ENCODE peak calls at places on chromosomes 5 and 9, in four cellular contexts. One of them, this sample, is unnamed.

GRCh38 chr9:123091459-123091858 is 58.0 kb downstream of the GPR21 start:
- DNase-seq in cardiac muscle cell: no peak
- DNase-seq in AG04449: no peak
- DNase-seq in fibroblast of pulmonary artery: no peak
- DNase-seq in this sample: no peak

GRCh38 chr5:142758062-142758802 is 11.9 kb upstream of the ARHGAP26 start:
- DNase-seq in AG04449: no peak
- DNase-seq in fibroblast of pulmonary artery: no peak
- DNase-seq in cardiac muscle cell: no peak
- DNase-seq in this sample: no peak

GRCh38 chr5:27473300-27474053 is 435.1 kb upstream of the CDH9 start:
- DNase-seq in cardiac muscle cell: peak; percentile 37
- DNase-seq in fibroblast of pulmonary artery: no peak
- DNase-seq in AG04449: no peak
- DNase-seq in this sample: no peak

GRCh38 chr5:129541648-129542251 is 81.7 kb downstream of the ADAMTS19 start:
- DNase-seq in fibroblast of pulmonary artery: peak; percentile 32
- DNase-seq in AG04449: no peak
- DNase-seq in cardiac muscle cell: peak; percentile 8
- DNase-seq in this sample: no peak

GRCh38 chr5:1445313-1445894 is at the start of gene SLC6A3:
- DNase-seq in fibroblast of pulmonary artery: peak; percentile 20
- DNase-seq in AG04449: no peak
- DNase-seq in cardiac muscle cell: peak; percentile 81
- DNase-seq in this sample: no peak

GRCh38 chr5:9207820-9208418 is 338.0 kb downstream of the SEMA5A start:
- DNase-seq in cardiac muscle cell: peak; percentile 55
- DNase-seq in fibroblast of pulmonary artery: peak; percentile 80
- DNase-seq in AG04449: no peak
- DNase-seq in this sample: no peak

GRCh38 chr9:12554636-12555035 is 138.5 kb upstream of the TYRP1 start:
- DNase-seq in cardiac muscle cell: no peak
- DNase-seq in AG04449: no peak
- DNase-seq in fibroblast of pulmonary artery: peak; percentile 37
- DNase-seq in this sample: no peak

GRCh38 chr5:60820593-60821487 is 23.2 kb downstream of the ELOVL7 start:
- DNase-seq in AG04449: no peak
- DNase-seq in cardiac muscle cell: no peak
- DNase-seq in fibroblast of pulmonary artery: no peak
- DNase-seq in this sample: no peak

GRCh38 chr5:18048449-18048848 is 414.2 kb downstream of the TAF11L14 start:
- DNase-seq in cardiac muscle cell: no peak
- DNase-seq in fibroblast of pulmonary artery: no peak
- DNase-seq in AG04449: no peak
- DNase-seq in this sample: no peak

GRCh38 chr5:135834639-135835529 is at the start of gene SLC25A48:
- DNase-seq in cardiac muscle cell: peak; percentile 87
- DNase-seq in AG04449: no peak
- DNase-seq in fibroblast of pulmonary artery: no peak
- DNase-seq in this sample: no peak

GRCh38 chr9:32863291-32863690 is 80.0 kb downstream of the TMEM215 start:
- DNase-seq in AG04449: no peak
- DNase-seq in cardiac muscle cell: no peak
- DNase-seq in fibroblast of pulmonary artery: no peak
- DNase-seq in this sample: no peak

GRCh38 chr5:168073311-168073710 is 218.1 kb upstream of the WWC1 start:
- DNase-seq in AG04449: no peak
- DNase-seq in cardiac muscle cell: no peak
- DNase-seq in fibroblast of pulmonary artery: no peak
- DNase-seq in this sample: no peak

GRCh38 chr5:118906932-118907331 is 81.4 kb downstream of the DTWD2 start:
- DNase-seq in cardiac muscle cell: no peak
- DNase-seq in fibroblast of pulmonary artery: no peak
- DNase-seq in AG04449: no peak
- DNase-seq in this sample: no peak

GRCh38 chr5:59833448-59833847 is 60.1 kb downstream of the PDE4D start:
- DNase-seq in AG04449: no peak
- DNase-seq in cardiac muscle cell: no peak
- DNase-seq in fibroblast of pulmonary artery: no peak
- DNase-seq in this sample: no peak

GRCh38 chr9:131731237-131731995 is 8.5 kb downstream of the RAPGEF1 start:
- DNase-seq in cardiac muscle cell: no peak
- DNase-seq in AG04449: no peak
- DNase-seq in fibroblast of pulmonary artery: no peak
- DNase-seq in this sample: no peak

GRCh38 chr5:197892-198489 is 6.7 kb downstream of the LRRC14B start:
- DNase-seq in AG04449: no peak
- DNase-seq in cardiac muscle cell: no peak
- DNase-seq in fibroblast of pulmonary artery: no peak
- DNase-seq in this sample: no peak

GRCh38 chr9:75616841-75617566 is 273.5 kb upstream of the PCSK5 start:
- DNase-seq in AG04449: no peak
- DNase-seq in cardiac muscle cell: no peak
- DNase-seq in fibroblast of pulmonary artery: no peak
- DNase-seq in this sample: no peak

GRCh38 chr9:12855066-12855465 is 80.2 kb downstream of the LURAP1L start:
- DNase-seq in fibroblast of pulmonary artery: no peak
- DNase-seq in cardiac muscle cell: no peak
- DNase-seq in AG04449: no peak
- DNase-seq in this sample: no peak

GRCh38 chr5:150642567-150642927 is 2.1 kb downstream of the SYNPO start:
- DNase-seq in fibroblast of pulmonary artery: peak; percentile 95
- DNase-seq in cardiac muscle cell: peak; percentile 55
- DNase-seq in AG04449: no peak
- DNase-seq in this sample: peak; percentile 60

GRCh38 chr9:93124793-93125192 is 9.3 kb downstream of the NINJ1 start:
- DNase-seq in fibroblast of pulmonary artery: no peak
- DNase-seq in cardiac muscle cell: no peak
- DNase-seq in AG04449: no peak
- DNase-seq in this sample: no peak

GRCh38 chr5:16615737-16616535 is 861 bp downstream of the RETREG1 start:
- DNase-seq in fibroblast of pulmonary artery: no peak
- DNase-seq in AG04449: no peak
- DNase-seq in cardiac muscle cell: no peak
- DNase-seq in this sample: no peak

GRCh38 chr9:95031711-95032461 is 285.6 kb downstream of the FANCC start:
- DNase-seq in cardiac muscle cell: no peak
- DNase-seq in fibroblast of pulmonary artery: no peak
- DNase-seq in AG04449: no peak
- DNase-seq in this sample: no peak

GRCh38 chr9:98430535-98430934 is 175.1 kb upstream of the TBC1D2 start:
- DNase-seq in fibroblast of pulmonary artery: peak; percentile 37
- DNase-seq in cardiac muscle cell: peak; percentile 4
- DNase-seq in AG04449: no peak
- DNase-seq in this sample: no peak

GRCh38 chr9:11871832-11872231 is 821.4 kb upstream of the TYRP1 start:
- DNase-seq in fibroblast of pulmonary artery: no peak
- DNase-seq in AG04449: no peak
- DNase-seq in cardiac muscle cell: peak; percentile 1
- DNase-seq in this sample: no peak

GRCh38 chr5:106454651-106455415 is 1215.9 kb downstream of the EFNA5 start:
- DNase-seq in AG04449: no peak
- DNase-seq in cardiac muscle cell: peak; percentile 66
- DNase-seq in fibroblast of pulmonary artery: peak; percentile 66
- DNase-seq in this sample: no peak

GRCh38 chr9:16803648-16804047 is 66.8 kb downstream of the BNC2 start:
- DNase-seq in AG04449: no peak
- DNase-seq in cardiac muscle cell: no peak
- DNase-seq in fibroblast of pulmonary artery: no peak
- DNase-seq in this sample: no peak

GRCh38 chr5:54717459-54717858 is 199.9 kb downstream of the SNX18 start:
- DNase-seq in fibroblast of pulmonary artery: no peak
- DNase-seq in AG04449: no peak
- DNase-seq in cardiac muscle cell: no peak
- DNase-seq in this sample: no peak

GRCh38 chr9:116154334-116154975 is 864 bp downstream of the PAPPA start:
- DNase-seq in AG04449: no peak
- DNase-seq in cardiac muscle cell: peak; percentile 76
- DNase-seq in fibroblast of pulmonary artery: peak; percentile 42
- DNase-seq in this sample: no peak
- H3K4me3 ChIP-seq in AG04449: peak overlapping the region; percentile 87
- H3K4me3 ChIP-seq in cardiac muscle cell: peak overlapping the region; percentile 73
- H3K4me3 ChIP-seq in fibroblast of pulmonary artery: peak overlapping the region; percentile 88
- H3K4me3 ChIP-seq in this sample: peak overlapping the region; percentile 67

GRCh38 chr9:87336407-87336806 is 161.3 kb upstream of the DAPK1 start:
- DNase-seq in AG04449: no peak
- DNase-seq in cardiac muscle cell: no peak
- DNase-seq in fibroblast of pulmonary artery: peak; percentile 39
- DNase-seq in this sample: no peak
- TF ChIP-seq CTCF in AG04449: peak; percentile 34
- TF ChIP-seq CTCF in cardiac muscle cell: no peak
- TF ChIP-seq CTCF in fibroblast of pulmonary artery: peak; percentile 35
- TF ChIP-seq CTCF in this sample: peak; percentile 27

GRCh38 chr9:22005700-22006605 is 3.2 kb downstream of the CDKN2B start:
- DNase-seq in cardiac muscle cell: no peak
- DNase-seq in AG04449: no peak
- DNase-seq in fibroblast of pulmonary artery: peak; percentile 51
- DNase-seq in this sample: no peak
- H3K4me3 ChIP-seq in cardiac muscle cell: no peak overlapping the region
- H3K4me3 ChIP-seq in AG04449: peak overlapping the region; percentile 54
- H3K4me3 ChIP-seq in fibroblast of pulmonary artery: peak overlapping the region; percentile 94
- H3K4me3 ChIP-seq in this sample: no peak overlapping the region

DNA sequence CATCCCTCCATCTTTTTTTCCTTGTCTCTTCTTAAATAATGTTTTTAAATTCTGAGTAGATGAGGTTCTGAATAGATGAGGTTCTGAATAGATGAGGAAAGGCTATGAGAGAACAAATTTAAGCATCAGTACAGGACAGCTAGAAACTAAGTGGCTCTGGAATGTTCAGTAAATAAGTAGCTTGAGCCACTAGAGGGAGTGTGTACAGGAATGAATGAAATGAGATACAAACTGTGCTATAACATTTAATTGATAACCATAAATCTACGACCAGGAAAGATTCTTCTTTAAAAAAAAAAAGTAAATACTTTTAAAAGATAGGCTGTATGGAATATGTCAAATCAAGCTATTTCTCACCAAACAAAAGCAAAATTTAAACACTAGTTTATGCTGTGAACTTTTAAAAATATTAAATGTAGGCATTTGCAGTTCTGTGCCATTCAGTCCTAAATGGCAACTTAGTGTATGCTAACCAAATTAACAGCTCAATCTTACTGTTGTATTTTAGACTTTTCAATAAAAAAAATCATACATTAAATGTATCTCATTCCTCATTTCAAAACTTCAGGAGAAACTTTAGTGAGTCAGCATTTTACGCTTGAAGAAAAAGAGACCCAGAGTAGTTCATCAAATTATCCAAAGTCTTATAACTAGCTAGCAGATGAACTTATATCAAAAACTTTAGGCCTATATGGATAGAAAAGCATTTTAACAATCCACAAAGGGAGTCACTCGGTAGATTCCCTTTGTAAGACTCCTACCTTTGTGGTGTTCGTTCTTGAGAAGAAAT is 70.4 kb upstream of the SNX2 start:
- DNase-seq in cardiac muscle cell: peak; percentile 65
- DNase-seq in fibroblast of pulmonary artery: peak; percentile 78
- DNase-seq in AG04449: no peak
- DNase-seq in this sample: no peak
- TF ChIP-seq CTCF in cardiac muscle cell: peak; percentile 73
- TF ChIP-seq CTCF in fibroblast of pulmonary artery: peak; percentile 75
- TF ChIP-seq CTCF in AG04449: peak; percentile 55
- TF ChIP-seq CTCF in this sample: peak; percentile 56

GRCh38 chr5:72402959-72403628 is 82.9 kb downstream of the PTCD2 start:
- DNase-seq in cardiac muscle cell: no peak
- DNase-seq in AG04449: no peak
- DNase-seq in fibroblast of pulmonary artery: no peak
- DNase-seq in this sample: no peak

GRCh38 chr5:72397836-72398235 is 77.7 kb downstream of the PTCD2 start:
- DNase-seq in fibroblast of pulmonary artery: no peak
- DNase-seq in AG04449: no peak
- DNase-seq in cardiac muscle cell: no peak
- DNase-seq in this sample: no peak

GRCh38 chr5:72402381-72402890 is 82.3 kb downstream of the PTCD2 start:
- DNase-seq in AG04449: no peak
- DNase-seq in fibroblast of pulmonary artery: no peak
- DNase-seq in cardiac muscle cell: no peak
- DNase-seq in this sample: no peak

GRCh38 chr5:72400950-72401349 is 80.8 kb downstream of the PTCD2 start:
- DNase-seq in AG04449: no peak
- DNase-seq in cardiac muscle cell: no peak
- DNase-seq in fibroblast of pulmonary artery: no peak
- DNase-seq in this sample: no peak
- H3K4me3 ChIP-seq in AG04449: no peak overlapping the region
- H3K4me3 ChIP-seq in cardiac muscle cell: no peak overlapping the region
- H3K4me3 ChIP-seq in fibroblast of pulmonary artery: no peak overlapping the region
- H3K4me3 ChIP-seq in this sample: no peak overlapping the region

GRCh38 chr9:127580879-127581278 is 31.2 kb upstream of the STXBP1 start:
- DNase-seq in AG04449: no peak
- DNase-seq in cardiac muscle cell: no peak
- DNase-seq in fibroblast of pulmonary artery: no peak
- DNase-seq in this sample: no peak

GRCh38 chr9:127580371-127580770 is 31.7 kb upstream of the STXBP1 start:
- DNase-seq in AG04449: no peak
- DNase-seq in fibroblast of pulmonary artery: no peak
- DNase-seq in cardiac muscle cell: no peak
- DNase-seq in this sample: no peak

GRCh38 chr9:127578627-127578951 is 33.5 kb upstream of the STXBP1 start:
- DNase-seq in AG04449: no peak
- DNase-seq in cardiac muscle cell: no peak
- DNase-seq in fibroblast of pulmonary artery: no peak
- DNase-seq in this sample: no peak

GRCh38 chr9:127575875-127576778 is 36.0 kb upstream of the STXBP1 start:
- DNase-seq in fibroblast of pulmonary artery: no peak
- DNase-seq in AG04449: no peak
- DNase-seq in cardiac muscle cell: no peak
- DNase-seq in this sample: no peak

GRCh38 chr9:127578952-127579853 is 32.9 kb upstream of the STXBP1 start:
- DNase-seq in AG04449: peak; percentile 84
- DNase-seq in cardiac muscle cell: no peak
- DNase-seq in fibroblast of pulmonary artery: peak; percentile 95
- DNase-seq in this sample: peak; percentile 90
- TF ChIP-seq CTCF in AG04449: peak; percentile 36
- TF ChIP-seq CTCF in cardiac muscle cell: peak; percentile 36
- TF ChIP-seq CTCF in fibroblast of pulmonary artery: peak; percentile 32
- TF ChIP-seq CTCF in this sample: peak; percentile 51

DNA sequence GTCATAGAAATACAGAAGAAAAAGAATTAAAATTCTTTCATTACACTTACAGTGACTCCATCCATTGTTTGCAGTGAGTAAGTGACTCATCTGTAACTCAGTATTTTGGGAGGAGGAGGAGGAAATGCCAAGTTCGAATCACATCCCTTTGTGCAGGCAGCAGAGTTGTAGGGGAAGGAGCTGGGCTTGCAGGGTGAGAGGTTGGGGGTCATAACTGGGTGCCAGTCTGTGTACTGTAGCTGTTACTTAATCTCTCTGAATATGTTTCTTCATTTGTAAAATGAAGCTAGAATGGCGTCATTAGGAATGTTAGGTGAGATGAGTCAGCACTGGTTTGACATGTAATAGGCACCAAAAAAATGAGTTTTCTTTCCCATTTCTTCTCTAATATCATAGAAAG is 235.7 kb upstream of the ADAMTSL1 start:
- DNase-seq in fibroblast of pulmonary artery: peak; percentile 90
- DNase-seq in AG04449: no peak
- DNase-seq in cardiac muscle cell: no peak
- DNase-seq in this sample: peak; percentile 37
- H3K4me3 ChIP-seq in fibroblast of pulmonary artery: no peak overlapping the region
- H3K4me3 ChIP-seq in AG04449: no peak overlapping the region
- H3K4me3 ChIP-seq in cardiac muscle cell: no peak overlapping the region
- H3K4me3 ChIP-seq in this sample: no peak overlapping the region

GRCh38 chr9:7479300-7479699 is 320.3 kb downstream of the DMAC1 start:
- DNase-seq in AG04449: no peak
- DNase-seq in cardiac muscle cell: no peak
- DNase-seq in fibroblast of pulmonary artery: no peak
- DNase-seq in this sample: no peak
- TF ChIP-seq CTCF in AG04449: no peak
- TF ChIP-seq CTCF in cardiac muscle cell: peak; percentile 9
- TF ChIP-seq CTCF in fibroblast of pulmonary artery: no peak
- TF ChIP-seq CTCF in this sample: peak; percentile 16

This sample was measured in AG09309.